ENCODE peak calls at places on chromosomes 11 and 22, in eight cellular contexts. One of them, this sample, is unnamed.

GRCh38 chr11:34242037-34242625 is 115.7 kb downstream of the ABTB2 start:
- DNase-seq in GM12891: no peak
- DNase-seq in NCI-H1105 treated with DMSO at 0.1 percent for 48 hours: no peak
- DNase-seq in neural crest cell: no peak
- DNase-seq in NCI-H1417: no peak
- DNase-seq in CD4-positive, CD25-positive, alpha-beta regulatory T cell: no peak
- DNase-seq in prostate gland: no peak
- DNase-seq in heart left ventricle: peak; percentile 45
- DNase-seq in this sample: no peak

GRCh38 chr22:20245577-20246367 is 22.3 kb downstream of the RTN4R start:
- DNase-seq in GM12891: no peak
- DNase-seq in NCI-H1105 treated with DMSO at 0.1 percent for 48 hours: no peak
- DNase-seq in neural crest cell: no peak
- DNase-seq in NCI-H1417: no peak
- DNase-seq in CD4-positive, CD25-positive, alpha-beta regulatory T cell: no peak
- DNase-seq in prostate gland: no peak
- DNase-seq in heart left ventricle: no peak
- DNase-seq in this sample: no peak

GRCh38 chr11:69603163-69603836 is 37.7 kb upstream of the CCND1 start:
- DNase-seq in GM12891: no peak
- DNase-seq in NCI-H1105 treated with DMSO at 0.1 percent for 48 hours: no peak
- DNase-seq in neural crest cell: no peak
- DNase-seq in NCI-H1417: no peak
- DNase-seq in CD4-positive, CD25-positive, alpha-beta regulatory T cell: no peak
- DNase-seq in prostate gland: no peak
- DNase-seq in heart left ventricle: no peak
- DNase-seq in this sample: no peak

GRCh38 chr11:2359557-2359956 is 17.6 kb upstream of the CD81 start:
- DNase-seq in GM12891: no peak
- DNase-seq in NCI-H1105 treated with DMSO at 0.1 percent for 48 hours: no peak
- DNase-seq in neural crest cell: no peak
- DNase-seq in NCI-H1417: no peak
- DNase-seq in CD4-positive, CD25-positive, alpha-beta regulatory T cell: no peak
- DNase-seq in prostate gland: no peak
- DNase-seq in heart left ventricle: no peak
- DNase-seq in this sample: no peak

GRCh38 chr11:83287631-83288030 is 1.5 kb upstream of the CCDC90B start:
- DNase-seq in GM12891: no peak
- DNase-seq in NCI-H1105 treated with DMSO at 0.1 percent for 48 hours: no peak
- DNase-seq in neural crest cell: no peak
- DNase-seq in NCI-H1417: no peak
- DNase-seq in CD4-positive, CD25-positive, alpha-beta regulatory T cell: no peak
- DNase-seq in prostate gland: no peak
- DNase-seq in heart left ventricle: no peak
- DNase-seq in this sample: no peak

GRCh38 chr11:27995082-27995481 is 112.9 kb downstream of the KIF18A start:
- DNase-seq in GM12891: no peak
- DNase-seq in NCI-H1105 treated with DMSO at 0.1 percent for 48 hours: no peak
- DNase-seq in neural crest cell: no peak
- DNase-seq in NCI-H1417: no peak
- DNase-seq in CD4-positive, CD25-positive, alpha-beta regulatory T cell: no peak
- DNase-seq in prostate gland: no peak
- DNase-seq in heart left ventricle: no peak
- DNase-seq in this sample: no peak

GRCh38 chr22:50118557-50119168 is 28.9 kb downstream of the MOV10L1 start:
- DNase-seq in GM12891: no peak
- DNase-seq in NCI-H1105 treated with DMSO at 0.1 percent for 48 hours: no peak
- DNase-seq in neural crest cell: no peak
- DNase-seq in NCI-H1417: no peak
- DNase-seq in CD4-positive, CD25-positive, alpha-beta regulatory T cell: no peak
- DNase-seq in prostate gland: no peak
- DNase-seq in heart left ventricle: peak; percentile 34
- DNase-seq in this sample: peak; percentile 38

GRCh38 chr11:35390737-35391682 is 28.3 kb downstream of the SLC1A2 start:
- DNase-seq in GM12891: no peak
- DNase-seq in NCI-H1105 treated with DMSO at 0.1 percent for 48 hours: peak; percentile 24
- DNase-seq in neural crest cell: no peak
- DNase-seq in NCI-H1417: no peak
- DNase-seq in CD4-positive, CD25-positive, alpha-beta regulatory T cell: peak; percentile 58
- DNase-seq in prostate gland: peak; percentile 75
- DNase-seq in heart left ventricle: no peak
- DNase-seq in this sample: no peak

GRCh38 chr11:33910261-33910959 is 18.5 kb upstream of the LMO2 start:
- DNase-seq in GM12891: no peak
- DNase-seq in NCI-H1105 treated with DMSO at 0.1 percent for 48 hours: no peak
- DNase-seq in neural crest cell: no peak
- DNase-seq in NCI-H1417: no peak
- DNase-seq in CD4-positive, CD25-positive, alpha-beta regulatory T cell: no peak
- DNase-seq in prostate gland: no peak
- DNase-seq in heart left ventricle: no peak
- DNase-seq in this sample: no peak

GRCh38 chr22:46104170-46104880 is 46.0 kb upstream of the PPARA start:
- DNase-seq in GM12891: no peak
- DNase-seq in NCI-H1105 treated with DMSO at 0.1 percent for 48 hours: no peak
- DNase-seq in neural crest cell: no peak
- DNase-seq in NCI-H1417: no peak
- DNase-seq in CD4-positive, CD25-positive, alpha-beta regulatory T cell: no peak
- DNase-seq in prostate gland: no peak
- DNase-seq in heart left ventricle: peak; percentile 70
- DNase-seq in this sample: no peak

GRCh38 chr11:11010624-11011127 is 152.8 kb upstream of the ZBED5 start:
- DNase-seq in GM12891: no peak
- DNase-seq in NCI-H1105 treated with DMSO at 0.1 percent for 48 hours: no peak
- DNase-seq in neural crest cell: no peak
- DNase-seq in NCI-H1417: no peak
- DNase-seq in CD4-positive, CD25-positive, alpha-beta regulatory T cell: no peak
- DNase-seq in prostate gland: peak; percentile 25
- DNase-seq in heart left ventricle: peak; percentile 42
- DNase-seq in this sample: no peak

GRCh38 chr11:59463176-59463575 is 6.4 kb downstream of the OR4D6 start:
- DNase-seq in GM12891: no peak
- DNase-seq in NCI-H1105 treated with DMSO at 0.1 percent for 48 hours: no peak
- DNase-seq in neural crest cell: no peak
- DNase-seq in NCI-H1417: no peak
- DNase-seq in CD4-positive, CD25-positive, alpha-beta regulatory T cell: no peak
- DNase-seq in prostate gland: no peak
- DNase-seq in heart left ventricle: no peak
- DNase-seq in this sample: no peak

GRCh38 chr11:122022646-122023045 is 93.4 kb downstream of the BLID start:
- DNase-seq in GM12891: no peak
- DNase-seq in NCI-H1105 treated with DMSO at 0.1 percent for 48 hours: no peak
- DNase-seq in neural crest cell: no peak
- DNase-seq in NCI-H1417: no peak
- DNase-seq in CD4-positive, CD25-positive, alpha-beta regulatory T cell: no peak
- DNase-seq in prostate gland: no peak
- DNase-seq in heart left ventricle: no peak
- DNase-seq in this sample: no peak

GRCh38 chr11:130070109-130070828 is 575 bp downstream of the APLP2 start:
- DNase-seq in GM12891: peak; percentile 38
- DNase-seq in NCI-H1105 treated with DMSO at 0.1 percent for 48 hours: peak; percentile 48
- DNase-seq in neural crest cell: peak; percentile 37
- DNase-seq in NCI-H1417: peak; percentile 89
- DNase-seq in CD4-positive, CD25-positive, alpha-beta regulatory T cell: peak; percentile 58
- DNase-seq in prostate gland: peak; percentile 28
- DNase-seq in heart left ventricle: peak; percentile 46
- DNase-seq in this sample: peak; percentile 41

GRCh38 chr22:43094085-43094484 is 4.9 kb upstream of the TTLL1 start:
- DNase-seq in GM12891: no peak
- DNase-seq in NCI-H1105 treated with DMSO at 0.1 percent for 48 hours: no peak
- DNase-seq in neural crest cell: no peak
- DNase-seq in NCI-H1417: peak; percentile 16
- DNase-seq in CD4-positive, CD25-positive, alpha-beta regulatory T cell: no peak
- DNase-seq in prostate gland: no peak
- DNase-seq in heart left ventricle: peak; percentile 88
- DNase-seq in this sample: no peak

GRCh38 chr22:45907996-45908395 is 69.0 kb downstream of the WNT7B start:
- DNase-seq in GM12891: no peak
- DNase-seq in NCI-H1105 treated with DMSO at 0.1 percent for 48 hours: no peak
- DNase-seq in neural crest cell: no peak
- DNase-seq in NCI-H1417: no peak
- DNase-seq in CD4-positive, CD25-positive, alpha-beta regulatory T cell: no peak
- DNase-seq in prostate gland: no peak
- DNase-seq in heart left ventricle: no peak
- DNase-seq in this sample: no peak

GRCh38 chr11:6646631-6647281 is 8.9 kb downstream of the DCHS1 start:
- DNase-seq in GM12891: peak; percentile 61
- DNase-seq in NCI-H1105 treated with DMSO at 0.1 percent for 48 hours: no peak
- DNase-seq in neural crest cell: no peak
- DNase-seq in NCI-H1417: no peak
- DNase-seq in CD4-positive, CD25-positive, alpha-beta regulatory T cell: peak; percentile 82
- DNase-seq in prostate gland: no peak
- DNase-seq in heart left ventricle: peak; percentile 65
- DNase-seq in this sample: no peak

GRCh38 chr11:78080084-78080817 is 589 bp upstream of the NDUFC2 start:
- DNase-seq in GM12891: no peak
- DNase-seq in NCI-H1105 treated with DMSO at 0.1 percent for 48 hours: no peak
- DNase-seq in neural crest cell: no peak
- DNase-seq in NCI-H1417: no peak
- DNase-seq in CD4-positive, CD25-positive, alpha-beta regulatory T cell: no peak
- DNase-seq in prostate gland: no peak
- DNase-seq in heart left ventricle: no peak
- DNase-seq in this sample: no peak

GRCh38 chr22:29139965-29140782 is 65.5 kb upstream of the EMID1 start:
- DNase-seq in GM12891: no peak
- DNase-seq in NCI-H1105 treated with DMSO at 0.1 percent for 48 hours: no peak
- DNase-seq in neural crest cell: no peak
- DNase-seq in NCI-H1417: no peak
- DNase-seq in CD4-positive, CD25-positive, alpha-beta regulatory T cell: no peak
- DNase-seq in prostate gland: peak; percentile 38
- DNase-seq in heart left ventricle: no peak
- DNase-seq in this sample: no peak

GRCh38 chr11:112175596-112175947 is 260 bp downstream of the BCO2 start:
- DNase-seq in GM12891: no peak
- DNase-seq in NCI-H1105 treated with DMSO at 0.1 percent for 48 hours: no peak
- DNase-seq in neural crest cell: no peak
- DNase-seq in NCI-H1417: no peak
- DNase-seq in CD4-positive, CD25-positive, alpha-beta regulatory T cell: no peak
- DNase-seq in prostate gland: no peak
- DNase-seq in heart left ventricle: no peak
- DNase-seq in this sample: no peak

GRCh38 chr11:125923012-125923579 is 18.8 kb downstream of the DDX25 start:
- DNase-seq in GM12891: peak; percentile 46
- DNase-seq in NCI-H1105 treated with DMSO at 0.1 percent for 48 hours: peak; percentile 82
- DNase-seq in neural crest cell: peak; percentile 62
- DNase-seq in NCI-H1417: peak; percentile 48
- DNase-seq in CD4-positive, CD25-positive, alpha-beta regulatory T cell: peak; percentile 73
- DNase-seq in prostate gland: peak; percentile 69
- DNase-seq in heart left ventricle: peak; percentile 53
- DNase-seq in this sample: peak; percentile 64

This sample was measured in lung.